ENCODE peak calls at places on chromosomes 11 and 22, in ten cellular contexts. O is SW480; V is mesendoderm; W is stimulated activated naive CD8-positive, alpha-beta T cell treated with anti-CD3 and anti-CD28 coated beads, Interleukin-15, Interleukin-2, amounts not matched to agents 100 U/mL and 50 U/mL, for 24 hours; I is MM.1S; R is astrocyte of the hippocampus; U is NCI-H1930; N is activated CD4-positive, alpha-beta T cell treated with anti-CD3 and anti-CD28 coated beads, Interleukin-2, amount 50 U/mL, for 1 hour; D is effector memory CD8-positive, alpha-beta T cell; J is HAP-1. X is an unnamed sample.

GRCh38 chr11:9672288-9672916 is 8.5 kb downstream of the SWAP70 start:
- DNase-seq in V (no peak), J (no peak), U (no peak), W (no peak), N (no peak), D (no peak), I (no peak), O (no peak), R (no peak), X (no peak)

GRCh38 chr11:6538892-6539291 is 41.8 kb downstream of the DNHD1 start:
- DNase-seq in V (no peak), O (no peak), I (no peak), J (no peak), U (no peak), R (no peak), N (no peak), W (no peak), D (no peak), X (no peak)

GRCh38 chr11:75328426-75329277 is 22.8 kb downstream of the ARRB1 start:
- DNase-seq in I (no peak), O (peak), D (peak), N (peak), V (peak), J (peak), W (peak), R (peak), U (peak), X (peak)

GRCh38 chr11:20125927-20126326 is 34.3 kb downstream of the DBX1 start:
- DNase-seq in I (no peak), W (no peak), O (no peak), D (no peak), R (peak), U (no peak), J (no peak), N (no peak), V (peak), X (no peak)

GRCh38 chr11:12280199-12280837 is 97.1 kb upstream of the PARVA start:
- DNase-seq in D (no peak), I (no peak), V (no peak), N (no peak), U (no peak), W (no peak), J (no peak), R (no peak), O (no peak), X (no peak)

GRCh38 chr11:8258289-8258688 is 5.4 kb downstream of the LMO1 start:
- DNase-seq in D (no peak), J (no peak), V (no peak), W (no peak), O (no peak), N (no peak), U (no peak), I (no peak), R (peak), X (no peak)

GRCh38 chr11:43866520-43866919 is 14.1 kb upstream of the ALKBH3 start:
- DNase-seq in V (no peak), D (no peak), U (no peak), O (no peak), N (no peak), I (no peak), R (no peak), W (no peak), J (no peak), X (no peak)

GRCh38 chr11:80414766-80415165 is 973.9 kb upstream of the TENM4 start:
- DNase-seq in R (no peak), I (no peak), D (no peak), O (peak), W (no peak), U (no peak), N (no peak), J (no peak), V (no peak), X (no peak)

GRCh38 chr11:76327223-76327622 is 53.7 kb downstream of the THAP12 start:
- DNase-seq in V (no peak), U (no peak), J (no peak), N (no peak), O (no peak), R (no peak), I (no peak), W (no peak), D (no peak), X (no peak)

GRCh38 chr11:116432301-116432700 is 340.5 kb downstream of the BUD13 start:
- DNase-seq in O (no peak), D (no peak), V (no peak), U (no peak), J (no peak), N (no peak), W (no peak), R (no peak), I (no peak), X (no peak)

GRCh38 chr11:115605397-115606222 is 101.4 kb upstream of the CADM1 start:
- DNase-seq in N (no peak), I (no peak), J (no peak), V (no peak), D (no peak), W (no peak), R (no peak), O (no peak), U (no peak), X (no peak)

GRCh38 chr11:105489431-105489830 is 120.4 kb upstream of the GRIA4 start:
- DNase-seq in I (no peak), R (peak), O (no peak), D (no peak), N (no peak), J (no peak), W (no peak), V (no peak), U (no peak), X (peak)

GRCh38 chr11:17256512-17256911 is 20.0 kb upstream of the NUCB2 start:
- DNase-seq in U (no peak), D (no peak), I (no peak), O (peak), N (no peak), W (no peak), J (no peak), V (no peak), R (peak), X (no peak)

GRCh38 chr11:69280451-69280850 is 13.5 kb upstream of the MYEOV start:
- DNase-seq in D (no peak), J (no peak), V (no peak), O (peak), W (no peak), I (no peak), U (no peak), N (no peak), R (peak), X (no peak)

GRCh38 chr11:113331436-113331835 is 17.1 kb downstream of the TTC12 start:
- DNase-seq in I (no peak), D (no peak), N (no peak), O (no peak), U (no peak), R (no peak), V (no peak), J (no peak), W (no peak), X (no peak)

GRCh38 chr11:46999217-46999616 is 62.7 kb downstream of the CSTPP1 start:
- DNase-seq in R (no peak), J (no peak), D (no peak), U (no peak), V (no peak), O (no peak), I (no peak), W (no peak), N (no peak), X (no peak)

GRCh38 chr22:43917523-43917922 is 6.1 kb upstream of the PNPLA3 start:
- DNase-seq in I (no peak), N (no peak), U (no peak), W (no peak), O (no peak), J (no peak), V (no peak), R (no peak), D (no peak), X (no peak)

GRCh38 chr22:23065069-23065451 is 5.3 kb upstream of the GNAZ start:
- DNase-seq in D (no peak), J (peak), O (no peak), N (no peak), V (no peak), R (no peak), I (no peak), W (no peak), U (no peak), X (no peak)

GRCh38 chr11:71459076-71459766 is 6.2 kb downstream of the NADSYN1 start:
- DNase-seq in N (no peak), U (no peak), V (no peak), J (no peak), R (no peak), O (no peak), I (no peak), W (no peak), D (no peak), X (no peak)

GRCh38 chr11:16111690-16112089 is 244.7 kb downstream of the SOX6 start:
- DNase-seq in O (no peak), D (no peak), U (no peak), I (no peak), J (no peak), R (no peak), N (no peak), V (peak), W (no peak), X (no peak)